ENCODE peak calls at places on chromosomes 16 and 17, in six cellular contexts. P is uterus, M is body of pancreas, Y is HCT116, U is sigmoid colon, F is stomach. Q is an unnamed sample.

GRCh38 chr16:75264999-75265910 is 13.8 kb upstream of the BCAR1 start:
- DNase-seq in U (peak), M (peak), P (peak), Y (no peak), F (peak), Q (no peak)

GRCh38 chr17:40290629-40291296 is 3.1 kb downstream of the CDC6 start:
- DNase-seq in Y (peak), M (peak), P (no peak), F (peak), U (no peak), Q (peak)

GRCh38 chr16:704552-705380 is 835 bp downstream of the FBXL16 start:
- DNase-seq in U (no peak), Y (no peak), P (no peak), F (no peak), M (no peak), Q (no peak)

GRCh38 chr16:8631373-8631772 is 9.9 kb downstream of the METTL22 start:
- DNase-seq in U (no peak), Y (no peak), F (no peak), M (no peak), P (no peak), Q (no peak)

GRCh38 chr16:12600116-12600515 is 203.6 kb downstream of the CPPED1 start:
- DNase-seq in P (no peak), M (no peak), F (no peak), U (peak), Y (no peak), Q (no peak)

GRCh38 chr17:28372945-28373274 is 1.4 kb downstream of the SARM1 start:
- DNase-seq in Y (no peak), U (no peak), P (no peak), F (no peak), M (no peak), Q (no peak)

GRCh38 chr16:89360760-89361435 is 129.5 kb downstream of the ANKRD11 start:
- DNase-seq in U (no peak), F (peak), Y (no peak), M (peak), P (no peak), Q (no peak)

GRCh38 chr16:73172621-73173312 is 124.8 kb upstream of the ZFHX3 start:
- DNase-seq in U (peak), F (peak), M (peak), P (peak), Y (no peak), Q (peak)

GRCh38 chr16:69917739-69918138 is 33.4 kb upstream of the CLEC18A start:
- DNase-seq in U (peak), P (peak), M (peak), F (no peak), Y (no peak), Q (no peak)

GRCh38 chr17:48860034-48860433 is 29.2 kb downstream of the CALCOCO2 start:
- DNase-seq in Y (no peak), P (no peak), U (no peak), M (no peak), F (no peak), Q (no peak)

GRCh38 chr17:8581002-8581658 is 49.4 kb downstream of the MYH10 start:
- DNase-seq in Y (no peak), P (no peak), U (no peak), M (no peak), F (no peak), Q (no peak)

GRCh38 chr17:44348234-44348987 is 3.3 kb downstream of the GRN start:
- DNase-seq in P (no peak), F (no peak), M (peak), Y (no peak), U (no peak), Q (no peak)

GRCh38 chr17:19647697-19648474 is 665 bp upstream of the ALDH3A2 start:
- DNase-seq in F (peak), M (peak), P (peak), U (peak), Y (peak), Q (peak)

GRCh38 chr16:50121721-50122445 is 31.2 kb upstream of the TENT4B start:
- DNase-seq in U (no peak), Y (no peak), M (no peak), F (no peak), P (no peak), Q (no peak)

GRCh38 chr16:67650023-67650422 is 5.1 kb downstream of the CARMIL2 start:
- DNase-seq in M (no peak), Y (no peak), P (no peak), F (no peak), U (no peak), Q (no peak)

GRCh38 chr16:77548766-77549165 is 113.9 kb upstream of the ADAMTS18 start:
- DNase-seq in P (no peak), M (no peak), F (no peak), Y (no peak), U (no peak), Q (no peak)

GRCh38 chr17:28327709-28328108 is 7.6 kb downstream of the IFT20 start:
- DNase-seq in Y (no peak), F (no peak), M (no peak), U (no peak), P (no peak), Q (no peak)

GRCh38 chr17:40427002-40427491 is 9.4 kb upstream of the TOP2A start:
- DNase-seq in P (no peak), U (no peak), F (no peak), Y (no peak), M (no peak), Q (peak)

DNA sequence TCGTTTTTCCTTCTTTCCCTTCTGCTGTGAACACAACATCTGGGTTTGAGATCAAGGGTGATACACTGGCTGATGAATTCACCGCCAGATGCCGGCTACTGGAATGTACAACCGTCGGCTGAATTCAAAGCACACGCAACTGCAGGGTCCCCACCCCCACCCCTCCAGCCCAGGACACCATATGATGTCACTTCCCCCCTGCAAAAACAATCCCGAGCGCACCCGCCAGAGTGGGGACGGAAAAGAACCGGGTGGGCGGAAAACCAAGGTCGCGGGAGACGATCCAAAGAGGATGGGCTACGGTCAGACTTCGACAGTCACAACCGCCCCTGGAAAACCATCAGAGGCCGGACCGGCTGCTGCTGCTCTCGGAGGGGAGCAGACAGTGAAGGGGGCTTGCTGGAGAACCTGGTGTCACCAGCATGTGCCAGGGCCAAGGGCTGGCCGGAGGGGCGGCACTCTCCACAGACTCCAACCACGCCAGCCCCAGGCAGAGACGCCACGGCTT is 23.3 kb downstream of the CEP295NL start:
- DNase-seq in F (no peak), M (peak), Y (no peak), U (peak), P (peak), Q (peak)
- H3K4me3 ChIP-seq in F (peak), M (no peak), Y (no peak), U (peak), P (peak), Q (no peak)

DNA sequence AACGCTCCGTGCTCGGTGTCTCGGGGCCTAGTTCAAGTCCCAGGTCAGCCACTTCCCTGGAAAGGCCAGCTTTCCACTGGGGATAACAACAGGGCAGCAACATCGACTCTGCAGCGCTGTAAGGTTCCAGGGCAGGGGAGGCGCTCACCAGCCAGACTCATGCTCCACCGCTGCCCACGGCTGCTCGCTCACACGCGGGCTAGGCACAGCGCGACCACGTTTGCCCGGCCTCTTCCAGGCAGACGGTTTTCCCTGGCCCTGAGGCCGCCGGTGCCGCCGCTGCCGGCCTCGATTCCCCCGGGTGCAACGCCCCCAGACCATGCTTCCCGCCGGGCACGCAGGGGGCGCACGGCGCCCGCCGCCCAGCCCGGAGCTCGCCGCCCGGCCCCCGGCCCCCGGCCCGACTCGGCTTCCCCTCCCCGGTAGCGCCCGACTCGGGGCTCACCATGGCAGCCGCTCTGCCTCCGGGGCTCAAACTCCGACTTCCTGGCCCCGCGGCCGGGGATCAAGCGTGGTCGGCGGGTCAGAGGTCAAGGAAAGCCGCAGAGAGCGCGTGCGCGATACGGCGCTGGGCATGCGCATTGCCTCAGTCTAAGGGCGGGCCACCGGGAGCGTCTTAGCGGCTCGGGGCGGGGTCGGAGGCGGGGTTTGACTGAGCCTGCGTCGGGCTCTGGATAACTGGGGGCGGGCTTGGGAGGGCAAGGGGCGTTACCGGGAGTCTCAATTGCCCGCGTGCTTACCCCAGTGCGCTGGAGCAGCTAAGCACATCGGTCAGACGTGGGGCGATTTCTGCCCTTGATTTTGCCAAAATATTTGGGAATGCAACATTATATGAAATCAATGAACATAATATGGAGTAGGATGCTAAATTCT is at the start of gene PAM16:
- DNase-seq in U (peak), Y (peak), P (peak), M (peak), F (peak), Q (peak)
- TF ChIP-seq POLR2A in U (no peak), Y (peak), P (peak), M (peak), F (no peak), Q (no peak)

GRCh38 chr16:85010446-85010930 is 847 bp downstream of the ZDHHC7 start:
- DNase-seq in F (no peak), M (no peak), U (no peak), P (no peak), Y (no peak), Q (no peak)
- TF ChIP-seq CTCF in F (no peak), M (no peak), U (no peak), P (no peak), Y (no peak), Q (no peak)

GRCh38 chr17:2393954-2394749 is 6.7 kb downstream of the MNT start:
- DNase-seq in M (no peak), U (peak), Y (no peak), P (no peak), F (no peak), Q (peak)

GRCh38 chr17:2394775-2395191 is 6.1 kb downstream of the MNT start:
- DNase-seq in Y (no peak), F (no peak), P (no peak), M (no peak), U (peak), Q (no peak)

GRCh38 chr17:2396192-2396567 is 4.7 kb downstream of the MNT start:
- DNase-seq in Y (no peak), M (no peak), U (peak), F (no peak), P (no peak), Q (no peak)

GRCh38 chr17:2396568-2397246 is 4.2 kb downstream of the MNT start:
- DNase-seq in Y (peak), F (peak), P (peak), M (peak), U (peak), Q (peak)

GRCh38 chr17:2395258-2396170 is 5.3 kb downstream of the MNT start:
- DNase-seq in U (peak), P (no peak), M (peak), F (no peak), Y (no peak), Q (no peak)
- H3K4me3 ChIP-seq in U (peak), P (no peak), M (no peak), F (peak), Y (peak), Q (no peak)

GRCh38 chr17:47287068-47287467 is 33.4 kb downstream of the ITGB3 start:
- DNase-seq in Y (no peak), U (no peak), M (no peak), P (no peak), F (no peak), Q (no peak)

GRCh38 chr17:47288531-47289116 is 35.0 kb downstream of the ITGB3 start:
- DNase-seq in U (no peak), F (no peak), P (no peak), M (no peak), Y (no peak), Q (no peak)

GRCh38 chr17:47287639-47288038 is 34.0 kb downstream of the ITGB3 start:
- DNase-seq in M (no peak), F (no peak), P (no peak), U (no peak), Y (no peak), Q (no peak)

GRCh38 chr17:47285003-47285402 is 31.4 kb downstream of the ITGB3 start:
- DNase-seq in M (no peak), P (no peak), F (no peak), Y (no peak), U (no peak), Q (no peak)

GRCh38 chr17:47286198-47286914 is 32.7 kb downstream of the ITGB3 start:
- DNase-seq in F (no peak), P (no peak), M (no peak), Y (no peak), U (no peak), Q (no peak)
- TF ChIP-seq POLR2A in F (no peak), P (no peak), M (no peak), Y (no peak), U (no peak), Q (no peak)

GRCh38 chr17:76267051-76267576 is 2.0 kb downstream of the UBALD2 start:
- DNase-seq in M (no peak), U (no peak), Y (no peak), F (no peak), P (no peak), Q (no peak)
- TF ChIP-seq CTCF in M (no peak), U (no peak), Y (no peak), F (no peak), P (no peak), Q (no peak)